ENCODE peak calls at places on chromosomes 2 and 18, in six cellular contexts. M, D, H, U, G and J are unnamed samples.

GRCh38 chr2:31205613-31206012 is 11.7 kb downstream of the CAPN14 start:
- DNase-seq in U (no peak), H (no peak), D (no peak), G (no peak), M (no peak), J (no peak)

GRCh38 chr2:48248251-48248933 is 281.6 kb upstream of the STON1 start:
- DNase-seq in D (peak), G (no peak), M (no peak), U (peak), H (peak), J (peak)

GRCh38 chr2:158990397-158991209 is 22.2 kb downstream of the TANC1 start:
- DNase-seq in H (peak), G (no peak), D (peak), U (peak), M (no peak), J (no peak)

GRCh38 chr2:107093426-107093957 is 207.5 kb upstream of the ST6GAL2 start:
- DNase-seq in M (no peak), D (no peak), G (no peak), U (no peak), H (peak), J (no peak)

GRCh38 chr2:28676153-28676835 is 75.3 kb upstream of the PPP1CB start:
- DNase-seq in U (no peak), D (no peak), G (no peak), M (no peak), H (no peak), J (no peak)

GRCh38 chr2:206239157-206239556 is 35.3 kb upstream of the ZDBF2 start:
- DNase-seq in H (no peak), D (no peak), G (no peak), M (no peak), U (no peak), J (no peak)

GRCh38 chr18:55452123-55452611 is 135.8 kb downstream of the TCF4 start:
- DNase-seq in U (no peak), M (no peak), D (no peak), G (no peak), H (no peak), J (no peak)

GRCh38 chr2:107412209-107412904 is 414.3 kb upstream of the RGPD4 start:
- DNase-seq in U (no peak), M (no peak), G (no peak), H (no peak), D (no peak), J (no peak)

GRCh38 chr2:47534179-47534919 is 131.4 kb downstream of the MSH2 start:
- DNase-seq in G (peak), M (no peak), U (peak), D (no peak), H (peak), J (no peak)

GRCh38 chr2:60819155-60819862 is 62.1 kb upstream of the REL start:
- DNase-seq in D (no peak), H (peak), U (no peak), G (no peak), M (no peak), J (no peak)

GRCh38 chr2:19888831-19889230 is 13.0 kb downstream of the TTC32 start:
- DNase-seq in D (no peak), M (peak), U (no peak), G (no peak), H (no peak), J (no peak)

GRCh38 chr2:62653582-62654422 is 51.7 kb upstream of the EHBP1 start:
- DNase-seq in U (no peak), G (no peak), M (no peak), D (no peak), H (no peak), J (no peak)

GRCh38 chr18:3816601-3817363 is 366.8 kb downstream of the TGIF1 start:
- DNase-seq in D (peak), G (no peak), U (peak), M (no peak), H (no peak), J (no peak)

GRCh38 chr2:70300771-70301343 is 1.0 kb downstream of the FAM136A start:
- DNase-seq in H (no peak), U (no peak), G (no peak), M (no peak), D (no peak), J (no peak)

GRCh38 chr2:144329472-144329871 is 190.4 kb downstream of the ZEB2 start:
- DNase-seq in G (no peak), D (no peak), U (no peak), H (no peak), M (no peak), J (no peak)

GRCh38 chr18:28995319-28995718 is 818.4 kb upstream of the CDH2 start:
- DNase-seq in D (no peak), U (no peak), G (no peak), M (no peak), H (no peak), J (no peak)

GRCh38 chr2:341017-341542 is 53.2 kb upstream of the ALKAL2 start:
- DNase-seq in G (no peak), D (no peak), U (no peak), M (no peak), H (no peak), J (no peak)

GRCh38 chr2:217904614-217904965 is 98.2 kb downstream of the TNS1 start:
- DNase-seq in H (no peak), D (no peak), G (no peak), M (no peak), U (no peak), J (no peak)

GRCh38 chr2:217905395-217905794 is 97.4 kb downstream of the TNS1 start:
- DNase-seq in D (no peak), U (no peak), H (no peak), M (no peak), G (no peak), J (no peak)

GRCh38 chr2:217903142-217903858 is 99.5 kb downstream of the TNS1 start:
- DNase-seq in H (no peak), D (no peak), M (no peak), G (no peak), U (no peak), J (no peak)

GRCh38 chr2:217902281-217903141 is 100.3 kb downstream of the TNS1 start:
- DNase-seq in H (peak), M (no peak), D (peak), U (peak), G (no peak), J (no peak)

DNA sequence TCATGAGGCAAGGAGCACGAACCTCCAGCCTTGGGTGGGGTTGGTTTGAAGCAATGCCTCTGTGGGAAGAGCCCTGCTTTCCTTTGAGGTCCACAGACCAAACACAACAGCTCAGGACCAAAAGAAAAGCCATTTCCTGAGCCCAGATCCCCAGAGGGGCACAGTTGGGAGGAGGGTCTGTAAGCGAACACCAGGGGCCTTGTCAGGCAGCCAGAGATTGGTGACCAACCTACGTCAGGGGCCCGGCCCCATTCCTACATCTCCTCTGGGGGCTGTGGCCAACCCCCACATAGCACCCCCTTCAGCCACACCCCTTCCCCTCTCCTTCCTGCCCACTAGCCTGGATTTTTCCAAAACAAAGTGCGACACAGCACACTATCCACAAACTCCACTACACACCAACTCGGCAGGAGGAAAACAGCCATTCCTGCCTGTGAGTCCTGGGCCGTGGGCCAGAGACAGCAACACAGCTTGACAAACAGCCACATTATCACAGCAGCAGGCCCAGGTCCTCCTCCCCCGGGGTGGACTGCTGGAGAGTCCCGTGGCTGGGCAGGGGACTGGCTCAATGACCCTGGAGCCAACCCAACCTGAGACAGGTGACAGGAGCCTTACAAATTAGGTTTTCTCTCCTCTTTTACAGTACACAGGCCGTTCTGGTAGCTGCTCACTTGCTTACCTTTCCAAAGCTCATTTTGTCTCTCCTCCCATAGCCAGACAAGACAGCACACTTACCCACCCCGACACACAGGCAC is 98.8 kb downstream of the TNS1 start:
- DNase-seq in M (no peak), D (no peak), U (peak), H (no peak), G (no peak), J (no peak)
- H4K8ac ChIP-seq in M (no peak), D (no peak), U (no peak), H (no peak), G (no peak), J (no peak)

GRCh38 chr18:8831531-8831930 is 126.2 kb downstream of the MTCL1 start:
- DNase-seq in M (no peak), G (no peak), D (no peak), U (no peak), H (no peak), J (no peak)

GRCh38 chr18:8833480-8833879 is 128.1 kb downstream of the MTCL1 start:
- DNase-seq in D (no peak), H (no peak), G (no peak), U (no peak), M (no peak), J (no peak)

GRCh38 chr18:8828300-8828699 is 122.9 kb downstream of the MTCL1 start:
- DNase-seq in G (no peak), H (no peak), M (no peak), U (no peak), D (no peak), J (no peak)

GRCh38 chr18:8828798-8829197 is 123.4 kb downstream of the MTCL1 start:
- DNase-seq in H (no peak), D (no peak), U (no peak), M (no peak), G (no peak), J (no peak)

DNA sequence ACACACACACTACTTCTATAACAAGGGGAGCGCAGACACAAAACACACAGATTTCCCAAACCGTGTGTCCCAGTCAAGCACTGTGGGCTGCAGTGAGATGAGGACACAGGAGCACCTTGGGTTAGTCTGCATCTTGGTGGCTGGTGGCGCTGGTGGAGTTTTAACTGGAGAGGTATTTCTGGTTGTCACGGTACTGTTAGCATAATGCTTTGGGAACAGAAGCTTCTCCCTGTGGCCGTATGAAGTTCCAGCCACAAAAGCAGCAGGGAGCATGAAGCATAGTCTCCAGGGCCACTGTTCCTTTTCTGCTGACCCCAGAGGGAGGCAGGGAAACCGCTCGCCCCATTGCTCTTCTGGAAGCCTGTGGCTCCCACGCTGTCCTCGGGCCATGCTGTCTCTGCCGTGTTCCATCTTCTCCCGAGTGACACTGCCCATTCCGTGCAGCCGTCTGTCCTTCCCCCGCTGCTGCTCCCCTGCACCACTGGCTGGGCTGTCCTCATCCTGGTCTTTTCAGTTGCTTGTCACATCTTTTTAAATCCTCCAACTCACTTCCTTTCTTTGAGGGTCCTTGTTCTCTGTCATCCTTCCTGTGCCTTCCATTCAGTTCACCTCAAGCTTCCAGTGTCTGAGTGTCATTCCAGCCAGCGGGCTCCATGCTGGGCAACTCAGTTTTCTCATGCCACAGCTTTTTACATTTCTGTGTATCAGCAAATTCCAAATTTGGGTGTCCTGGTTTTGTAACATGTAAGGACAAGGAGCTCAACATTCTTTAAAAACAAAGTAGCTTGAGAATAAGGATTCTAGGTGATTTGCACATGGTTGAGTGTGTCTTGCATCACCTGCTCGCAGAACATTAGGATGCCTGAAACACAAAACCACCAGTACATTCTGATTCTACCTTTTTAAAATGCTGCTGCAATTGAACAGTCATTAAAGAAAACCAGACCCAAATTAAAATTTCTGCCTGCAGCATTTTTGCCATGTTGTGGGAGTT is 125.0 kb downstream of the MTCL1 start:
- DNase-seq in G (no peak), H (peak), M (no peak), U (no peak), D (no peak), J (no peak)
- H4K8ac ChIP-seq in G (no peak), H (no peak), M (no peak), U (no peak), D (no peak), J (no peak)

GRCh38 chr2:110655701-110656100 is 22.2 kb downstream of the BUB1 start:
- DNase-seq in U (no peak), M (no peak), H (no peak), D (no peak), G (no peak), J (no peak)
- H4K8ac ChIP-seq in U (no peak), M (no peak), H (no peak), D (no peak), G (no peak), J (no peak)

GRCh38 chr2:232496508-232497373 is 9.1 kb upstream of the ECEL1 start:
- DNase-seq in G (no peak), D (no peak), H (no peak), U (no peak), M (no peak), J (no peak)
- H4K8ac ChIP-seq in G (no peak), D (no peak), H (no peak), U (no peak), M (no peak), J (no peak)

DNA sequence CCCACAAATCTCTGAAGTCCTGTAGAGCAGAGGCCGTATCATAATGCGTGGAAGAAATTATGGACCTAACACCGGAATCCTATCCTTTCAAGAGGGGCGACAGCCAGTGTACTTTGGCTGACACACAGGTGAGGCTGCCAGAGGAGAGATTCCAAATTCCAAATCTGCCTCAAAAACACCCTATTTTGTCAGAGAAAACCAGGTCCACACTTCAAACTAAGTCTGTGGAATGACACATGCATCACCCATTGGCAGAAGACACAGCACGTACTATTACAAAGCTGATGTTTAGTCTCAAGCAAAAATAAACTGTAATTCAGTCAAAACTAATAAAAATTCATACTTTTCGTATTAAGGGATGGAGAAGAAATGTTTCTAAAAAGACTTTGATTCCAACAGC is 139.2 kb upstream of the PID1 start:
- DNase-seq in U (no peak), G (no peak), M (no peak), H (no peak), D (no peak), J (no peak)
- H4K8ac ChIP-seq in U (no peak), G (no peak), M (no peak), H (no peak), D (no peak), J (no peak)

GRCh38 chr2:196286821-196287220 is 115.4 kb upstream of the STK17B start:
- DNase-seq in U (no peak), H (no peak), M (no peak), D (no peak), G (no peak), J (no peak)

GRCh38 chr2:196287541-196287940 is 116.2 kb upstream of the STK17B start:
- DNase-seq in H (no peak), U (no peak), D (no peak), G (no peak), M (no peak), J (no peak)

GRCh38 chr2:196284033-196284844 is 112.9 kb upstream of the STK17B start:
- DNase-seq in G (no peak), D (no peak), M (no peak), U (no peak), H (no peak), J (no peak)

GRCh38 chr2:196287977-196288538 is 116.7 kb upstream of the STK17B start:
- DNase-seq in G (no peak), M (no peak), D (no peak), H (no peak), U (no peak), J (no peak)

DNA sequence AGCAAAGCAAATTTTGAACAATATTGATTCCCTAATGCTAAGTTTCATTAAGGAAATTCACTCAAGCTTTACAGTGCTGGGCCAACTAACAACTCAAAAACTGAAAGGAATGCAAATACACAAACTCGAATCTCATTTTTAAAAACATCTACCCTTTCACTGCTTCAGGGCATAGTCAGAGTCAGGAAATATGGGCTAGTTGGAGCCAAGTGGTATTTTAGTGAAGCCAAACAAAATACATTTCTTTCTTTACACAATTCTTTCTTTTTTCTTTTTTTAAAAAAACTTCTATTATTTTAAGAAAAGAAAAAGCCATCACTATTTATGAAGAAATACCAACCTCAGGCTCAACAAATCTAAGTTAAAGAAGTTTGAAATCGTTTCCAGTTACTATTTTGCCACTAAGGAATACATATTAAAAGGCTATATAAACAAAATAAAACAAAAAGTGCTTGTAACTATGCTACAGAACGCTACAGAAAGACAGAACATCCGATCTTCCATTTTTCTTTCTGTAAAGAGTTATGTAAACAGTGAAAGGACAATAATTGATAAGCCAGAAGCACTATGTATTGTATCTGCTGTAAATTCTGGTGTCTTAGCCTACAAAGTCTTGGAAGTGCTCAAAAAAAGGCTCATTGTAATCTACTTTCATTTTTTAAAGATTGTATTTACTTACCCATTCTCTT is 113.7 kb upstream of the STK17B start:
- DNase-seq in H (no peak), G (no peak), M (no peak), U (no peak), D (no peak), J (no peak)
- H4K8ac ChIP-seq in H (no peak), G (no peak), M (no peak), U (no peak), D (no peak), J (no peak)